ENCODE peak calls at places on chromosome 2, in eight cellular contexts. One of them, this sample, is unnamed.

GRCh38 chr2:195658541-195658890 is 1.5 kb downstream of the SLC39A10 start:
- DNase-seq in activated T-helper 9 cell treated with anti-CD3 and anti-CD28 coated beads, Interleukin-2, amount 50 U/mL, for 16 hours: no peak
- DNase-seq in ELF-1: no peak
- DNase-seq in stomach: no peak
- DNase-seq in dorsolateral prefrontal cortex: no peak
- DNase-seq in Calu3: peak
- DNase-seq in HFFc6: peak
- DNase-seq in ureter: no peak
- DNase-seq in this sample: no peak

GRCh38 chr2:63048367-63049171 is 2.1 kb upstream of the OTX1 start:
- DNase-seq in activated T-helper 9 cell treated with anti-CD3 and anti-CD28 coated beads, Interleukin-2, amount 50 U/mL, for 16 hours: no peak
- DNase-seq in Calu3: no peak
- DNase-seq in ureter: no peak
- DNase-seq in HFFc6: no peak
- DNase-seq in stomach: no peak
- DNase-seq in ELF-1: peak
- DNase-seq in dorsolateral prefrontal cortex: no peak
- DNase-seq in this sample: no peak

GRCh38 chr2:42309366-42309765 is 51.7 kb downstream of the COX7A2L start:
- DNase-seq in stomach: no peak
- DNase-seq in HFFc6: no peak
- DNase-seq in ELF-1: no peak
- DNase-seq in ureter: no peak
- DNase-seq in Calu3: no peak
- DNase-seq in activated T-helper 9 cell treated with anti-CD3 and anti-CD28 coated beads, Interleukin-2, amount 50 U/mL, for 16 hours: no peak
- DNase-seq in dorsolateral prefrontal cortex: no peak
- DNase-seq in this sample: no peak

GRCh38 chr2:15636972-15637785 is 45.5 kb downstream of the DDX1 start:
- DNase-seq in stomach: peak
- DNase-seq in activated T-helper 9 cell treated with anti-CD3 and anti-CD28 coated beads, Interleukin-2, amount 50 U/mL, for 16 hours: no peak
- DNase-seq in ureter: peak
- DNase-seq in Calu3: peak
- DNase-seq in dorsolateral prefrontal cortex: peak
- DNase-seq in ELF-1: peak
- DNase-seq in HFFc6: peak
- DNase-seq in this sample: no peak

GRCh38 chr2:38251940-38252339 is 125.1 kb downstream of the ATL2 start:
- DNase-seq in HFFc6: no peak
- DNase-seq in activated T-helper 9 cell treated with anti-CD3 and anti-CD28 coated beads, Interleukin-2, amount 50 U/mL, for 16 hours: no peak
- DNase-seq in ELF-1: no peak
- DNase-seq in ureter: no peak
- DNase-seq in Calu3: no peak
- DNase-seq in dorsolateral prefrontal cortex: no peak
- DNase-seq in stomach: no peak
- DNase-seq in this sample: no peak

GRCh38 chr2:183995632-183996031 is 602.7 kb upstream of the ZNF804A start:
- DNase-seq in activated T-helper 9 cell treated with anti-CD3 and anti-CD28 coated beads, Interleukin-2, amount 50 U/mL, for 16 hours: no peak
- DNase-seq in stomach: no peak
- DNase-seq in ureter: no peak
- DNase-seq in HFFc6: no peak
- DNase-seq in ELF-1: no peak
- DNase-seq in dorsolateral prefrontal cortex: no peak
- DNase-seq in Calu3: no peak
- DNase-seq in this sample: no peak

GRCh38 chr2:181957668-181958067 is 28.0 kb upstream of the PPP1R1C start:
- DNase-seq in ureter: no peak
- DNase-seq in ELF-1: no peak
- DNase-seq in dorsolateral prefrontal cortex: no peak
- DNase-seq in stomach: no peak
- DNase-seq in Calu3: peak
- DNase-seq in HFFc6: no peak
- DNase-seq in activated T-helper 9 cell treated with anti-CD3 and anti-CD28 coated beads, Interleukin-2, amount 50 U/mL, for 16 hours: no peak
- DNase-seq in this sample: no peak

GRCh38 chr2:144111443-144111842 is 408.5 kb downstream of the ZEB2 start:
- DNase-seq in ELF-1: peak
- DNase-seq in Calu3: no peak
- DNase-seq in activated T-helper 9 cell treated with anti-CD3 and anti-CD28 coated beads, Interleukin-2, amount 50 U/mL, for 16 hours: no peak
- DNase-seq in stomach: no peak
- DNase-seq in dorsolateral prefrontal cortex: no peak
- DNase-seq in HFFc6: peak
- DNase-seq in ureter: no peak
- DNase-seq in this sample: no peak

GRCh38 chr2:30422437-30422805 is 24.6 kb upstream of the LCLAT1 start:
- DNase-seq in HFFc6: no peak
- DNase-seq in ELF-1: no peak
- DNase-seq in stomach: peak
- DNase-seq in Calu3: peak
- DNase-seq in dorsolateral prefrontal cortex: no peak
- DNase-seq in ureter: no peak
- DNase-seq in activated T-helper 9 cell treated with anti-CD3 and anti-CD28 coated beads, Interleukin-2, amount 50 U/mL, for 16 hours: peak
- DNase-seq in this sample: no peak

GRCh38 chr2:219308142-219309093 is 783 bp downstream of the PTPRN start:
- DNase-seq in HFFc6: peak
- DNase-seq in ureter: no peak
- DNase-seq in stomach: peak
- DNase-seq in Calu3: peak
- DNase-seq in dorsolateral prefrontal cortex: peak
- DNase-seq in ELF-1: peak
- DNase-seq in activated T-helper 9 cell treated with anti-CD3 and anti-CD28 coated beads, Interleukin-2, amount 50 U/mL, for 16 hours: peak
- DNase-seq in this sample: peak

GRCh38 chr2:150100834-150101233 is 386.6 kb downstream of the RND3 start:
- DNase-seq in Calu3: no peak
- DNase-seq in ELF-1: no peak
- DNase-seq in dorsolateral prefrontal cortex: no peak
- DNase-seq in stomach: no peak
- DNase-seq in ureter: no peak
- DNase-seq in HFFc6: no peak
- DNase-seq in activated T-helper 9 cell treated with anti-CD3 and anti-CD28 coated beads, Interleukin-2, amount 50 U/mL, for 16 hours: no peak
- DNase-seq in this sample: no peak

GRCh38 chr2:152718909-152719645 is 657 bp downstream of the ARL6IP6 start:
- DNase-seq in ELF-1: peak
- DNase-seq in activated T-helper 9 cell treated with anti-CD3 and anti-CD28 coated beads, Interleukin-2, amount 50 U/mL, for 16 hours: no peak
- DNase-seq in Calu3: peak
- DNase-seq in stomach: peak
- DNase-seq in ureter: peak
- DNase-seq in dorsolateral prefrontal cortex: no peak
- DNase-seq in HFFc6: peak
- DNase-seq in this sample: no peak

GRCh38 chr2:222105046-222105445 is 193.8 kb downstream of the PAX3 start:
- DNase-seq in stomach: no peak
- DNase-seq in dorsolateral prefrontal cortex: no peak
- DNase-seq in ureter: no peak
- DNase-seq in ELF-1: no peak
- DNase-seq in activated T-helper 9 cell treated with anti-CD3 and anti-CD28 coated beads, Interleukin-2, amount 50 U/mL, for 16 hours: no peak
- DNase-seq in Calu3: no peak
- DNase-seq in HFFc6: no peak
- DNase-seq in this sample: no peak

GRCh38 chr2:129233751-129234406 is 745.6 kb upstream of the RAB6C start:
- DNase-seq in ureter: no peak
- DNase-seq in stomach: no peak
- DNase-seq in HFFc6: no peak
- DNase-seq in Calu3: no peak
- DNase-seq in dorsolateral prefrontal cortex: no peak
- DNase-seq in ELF-1: peak
- DNase-seq in activated T-helper 9 cell treated with anti-CD3 and anti-CD28 coated beads, Interleukin-2, amount 50 U/mL, for 16 hours: no peak
- DNase-seq in this sample: no peak

GRCh38 chr2:171432969-171433762 is 624 bp downstream of the METTL8 start:
- DNase-seq in activated T-helper 9 cell treated with anti-CD3 and anti-CD28 coated beads, Interleukin-2, amount 50 U/mL, for 16 hours: peak
- DNase-seq in ureter: peak
- DNase-seq in ELF-1: peak
- DNase-seq in stomach: peak
- DNase-seq in HFFc6: no peak
- DNase-seq in Calu3: peak
- DNase-seq in dorsolateral prefrontal cortex: no peak
- DNase-seq in this sample: no peak

GRCh38 chr2:42967959-42968674 is 175.7 kb upstream of the HAAO start:
- DNase-seq in stomach: no peak
- DNase-seq in dorsolateral prefrontal cortex: no peak
- DNase-seq in ELF-1: no peak
- DNase-seq in activated T-helper 9 cell treated with anti-CD3 and anti-CD28 coated beads, Interleukin-2, amount 50 U/mL, for 16 hours: no peak
- DNase-seq in ureter: peak
- DNase-seq in Calu3: no peak
- DNase-seq in HFFc6: peak
- DNase-seq in this sample: peak

GRCh38 chr2:64745562-64745961 is 91.8 kb upstream of the SERTAD2 start:
- DNase-seq in dorsolateral prefrontal cortex: no peak
- DNase-seq in activated T-helper 9 cell treated with anti-CD3 and anti-CD28 coated beads, Interleukin-2, amount 50 U/mL, for 16 hours: no peak
- DNase-seq in ureter: no peak
- DNase-seq in HFFc6: no peak
- DNase-seq in stomach: no peak
- DNase-seq in Calu3: no peak
- DNase-seq in ELF-1: no peak
- DNase-seq in this sample: no peak

GRCh38 chr2:138767101-138767500 is 13.1 kb downstream of the NXPH2 start:
- DNase-seq in dorsolateral prefrontal cortex: no peak
- DNase-seq in ELF-1: no peak
- DNase-seq in ureter: no peak
- DNase-seq in stomach: no peak
- DNase-seq in activated T-helper 9 cell treated with anti-CD3 and anti-CD28 coated beads, Interleukin-2, amount 50 U/mL, for 16 hours: no peak
- DNase-seq in HFFc6: no peak
- DNase-seq in Calu3: no peak
- DNase-seq in this sample: no peak

GRCh38 chr2:181357979-181358378 is 99.2 kb upstream of the ITGA4 start:
- DNase-seq in Calu3: no peak
- DNase-seq in stomach: no peak
- DNase-seq in HFFc6: no peak
- DNase-seq in ureter: no peak
- DNase-seq in dorsolateral prefrontal cortex: no peak
- DNase-seq in ELF-1: no peak
- DNase-seq in activated T-helper 9 cell treated with anti-CD3 and anti-CD28 coated beads, Interleukin-2, amount 50 U/mL, for 16 hours: no peak
- DNase-seq in this sample: no peak

GRCh38 chr2:235165631-235166030 is 213.8 kb downstream of the SH3BP4 start:
- DNase-seq in stomach: no peak
- DNase-seq in dorsolateral prefrontal cortex: no peak
- DNase-seq in ureter: no peak
- DNase-seq in HFFc6: no peak
- DNase-seq in Calu3: no peak
- DNase-seq in activated T-helper 9 cell treated with anti-CD3 and anti-CD28 coated beads, Interleukin-2, amount 50 U/mL, for 16 hours: no peak
- DNase-seq in ELF-1: no peak
- DNase-seq in this sample: no peak

GRCh38 chr2:200466703-200467418 is 43.0 kb downstream of the KCTD18 start:
- DNase-seq in stomach: no peak
- DNase-seq in ureter: no peak
- DNase-seq in Calu3: no peak
- DNase-seq in ELF-1: no peak
- DNase-seq in activated T-helper 9 cell treated with anti-CD3 and anti-CD28 coated beads, Interleukin-2, amount 50 U/mL, for 16 hours: peak
- DNase-seq in HFFc6: no peak
- DNase-seq in dorsolateral prefrontal cortex: no peak
- DNase-seq in this sample: no peak

GRCh38 chr2:241616168-241617125 is 20.5 kb downstream of the THAP4 start:
- DNase-seq in activated T-helper 9 cell treated with anti-CD3 and anti-CD28 coated beads, Interleukin-2, amount 50 U/mL, for 16 hours: no peak
- DNase-seq in ureter: no peak
- DNase-seq in dorsolateral prefrontal cortex: no peak
- DNase-seq in HFFc6: no peak
- DNase-seq in stomach: no peak
- DNase-seq in Calu3: no peak
- DNase-seq in ELF-1: no peak
- DNase-seq in this sample: no peak

GRCh38 chr2:118667964-118668363 is 179.5 kb downstream of the EN1 start:
- DNase-seq in HFFc6: peak
- DNase-seq in ureter: no peak
- DNase-seq in Calu3: no peak
- DNase-seq in stomach: no peak
- DNase-seq in activated T-helper 9 cell treated with anti-CD3 and anti-CD28 coated beads, Interleukin-2, amount 50 U/mL, for 16 hours: no peak
- DNase-seq in dorsolateral prefrontal cortex: no peak
- DNase-seq in ELF-1: no peak
- DNase-seq in this sample: no peak

GRCh38 chr2:233350708-233351107 is 3.6 kb upstream of the DGKD start:
- DNase-seq in activated T-helper 9 cell treated with anti-CD3 and anti-CD28 coated beads, Interleukin-2, amount 50 U/mL, for 16 hours: no peak
- DNase-seq in ureter: no peak
- DNase-seq in dorsolateral prefrontal cortex: peak
- DNase-seq in Calu3: peak
- DNase-seq in ELF-1: peak
- DNase-seq in stomach: no peak
- DNase-seq in HFFc6: peak
- DNase-seq in this sample: no peak

GRCh38 chr2:1742300-1742679 is 2.0 kb downstream of the PXDN start:
- DNase-seq in HFFc6: no peak
- DNase-seq in dorsolateral prefrontal cortex: no peak
- DNase-seq in stomach: no peak
- DNase-seq in ELF-1: no peak
- DNase-seq in Calu3: no peak
- DNase-seq in activated T-helper 9 cell treated with anti-CD3 and anti-CD28 coated beads, Interleukin-2, amount 50 U/mL, for 16 hours: no peak
- DNase-seq in ureter: no peak
- DNase-seq in this sample: no peak

GRCh38 chr2:140246058-140246457 is 1465.9 kb upstream of the NXPH2 start:
- DNase-seq in Calu3: no peak
- DNase-seq in HFFc6: no peak
- DNase-seq in activated T-helper 9 cell treated with anti-CD3 and anti-CD28 coated beads, Interleukin-2, amount 50 U/mL, for 16 hours: no peak
- DNase-seq in ureter: no peak
- DNase-seq in ELF-1: no peak
- DNase-seq in stomach: no peak
- DNase-seq in dorsolateral prefrontal cortex: no peak
- DNase-seq in this sample: no peak

GRCh38 chr2:59734743-59735142 is 818.7 kb downstream of the BCL11A start:
- DNase-seq in stomach: no peak
- DNase-seq in ELF-1: no peak
- DNase-seq in ureter: no peak
- DNase-seq in dorsolateral prefrontal cortex: no peak
- DNase-seq in HFFc6: no peak
- DNase-seq in Calu3: no peak
- DNase-seq in activated T-helper 9 cell treated with anti-CD3 and anti-CD28 coated beads, Interleukin-2, amount 50 U/mL, for 16 hours: no peak
- DNase-seq in this sample: no peak

GRCh38 chr2:35114765-35115164 is 1240.8 kb upstream of the CRIM1 start:
- DNase-seq in dorsolateral prefrontal cortex: no peak
- DNase-seq in stomach: no peak
- DNase-seq in activated T-helper 9 cell treated with anti-CD3 and anti-CD28 coated beads, Interleukin-2, amount 50 U/mL, for 16 hours: no peak
- DNase-seq in ureter: no peak
- DNase-seq in ELF-1: peak
- DNase-seq in Calu3: no peak
- DNase-seq in HFFc6: no peak
- DNase-seq in this sample: no peak

GRCh38 chr2:37412201-37412600 is 67.8 kb downstream of the QPCT start:
- DNase-seq in HFFc6: no peak
- DNase-seq in Calu3: no peak
- DNase-seq in stomach: no peak
- DNase-seq in dorsolateral prefrontal cortex: no peak
- DNase-seq in activated T-helper 9 cell treated with anti-CD3 and anti-CD28 coated beads, Interleukin-2, amount 50 U/mL, for 16 hours: no peak
- DNase-seq in ureter: no peak
- DNase-seq in ELF-1: no peak
- DNase-seq in this sample: no peak

This sample was measured in osteocyte.